ENCODE peak calls at places on chromosomes 4 and X, in eight cellular contexts. One of them, this sample, is unnamed.

GRCh38 chr4:139685180-139685579 is 19.6 kb downstream of the MGST2 start:
- DNase-seq in neuronal stem cell: no peak
- DNase-seq in Peyer's patch: no peak
- DNase-seq in CD4-positive, alpha-beta memory T cell: no peak
- DNase-seq in upper lobe of left lung: no peak
- DNase-seq in naive thymus-derived CD4-positive, alpha-beta T cell: no peak
- DNase-seq in tibial nerve: no peak
- DNase-seq in vagina: no peak
- DNase-seq in this sample: no peak

GRCh38 chrX:24168807-24169206 is 19.3 kb downstream of the ZFX start:
- DNase-seq in neuronal stem cell: no peak
- DNase-seq in Peyer's patch: no peak
- DNase-seq in CD4-positive, alpha-beta memory T cell: no peak
- DNase-seq in upper lobe of left lung: no peak
- DNase-seq in naive thymus-derived CD4-positive, alpha-beta T cell: no peak
- DNase-seq in tibial nerve: no peak
- DNase-seq in vagina: no peak
- DNase-seq in this sample: no peak

GRCh38 chr4:108683479-108683878 is 33.1 kb downstream of the OSTC start:
- DNase-seq in neuronal stem cell: no peak
- DNase-seq in Peyer's patch: no peak
- DNase-seq in CD4-positive, alpha-beta memory T cell: peak; percentile 8
- DNase-seq in upper lobe of left lung: no peak
- DNase-seq in naive thymus-derived CD4-positive, alpha-beta T cell: no peak
- DNase-seq in tibial nerve: peak; percentile 13
- DNase-seq in vagina: no peak
- DNase-seq in this sample: no peak

GRCh38 chr4:38237139-38237538 is 276.9 kb downstream of the PTTG2 start:
- DNase-seq in neuronal stem cell: no peak
- DNase-seq in Peyer's patch: no peak
- DNase-seq in CD4-positive, alpha-beta memory T cell: no peak
- DNase-seq in upper lobe of left lung: no peak
- DNase-seq in naive thymus-derived CD4-positive, alpha-beta T cell: no peak
- DNase-seq in tibial nerve: no peak
- DNase-seq in vagina: no peak
- DNase-seq in this sample: no peak

GRCh38 chr4:76624271-76624681 is 189.2 kb downstream of the SHROOM3 start:
- DNase-seq in neuronal stem cell: peak; percentile 26
- DNase-seq in Peyer's patch: no peak
- DNase-seq in CD4-positive, alpha-beta memory T cell: no peak
- DNase-seq in upper lobe of left lung: peak; percentile 36
- DNase-seq in naive thymus-derived CD4-positive, alpha-beta T cell: no peak
- DNase-seq in tibial nerve: peak; percentile 64
- DNase-seq in vagina: no peak
- DNase-seq in this sample: no peak

GRCh38 chrX:15761564-15762191 is 23.6 kb downstream of the CA5B start:
- DNase-seq in neuronal stem cell: peak; percentile 8
- DNase-seq in Peyer's patch: no peak
- DNase-seq in CD4-positive, alpha-beta memory T cell: peak; percentile 56
- DNase-seq in upper lobe of left lung: no peak
- DNase-seq in naive thymus-derived CD4-positive, alpha-beta T cell: no peak
- DNase-seq in tibial nerve: peak; percentile 11
- DNase-seq in vagina: no peak
- DNase-seq in this sample: peak; percentile 46

GRCh38 chr4:8163026-8163425 is 4.4 kb upstream of the ABLIM2 start:
- DNase-seq in neuronal stem cell: no peak
- DNase-seq in Peyer's patch: no peak
- DNase-seq in CD4-positive, alpha-beta memory T cell: no peak
- DNase-seq in upper lobe of left lung: no peak
- DNase-seq in naive thymus-derived CD4-positive, alpha-beta T cell: no peak
- DNase-seq in tibial nerve: no peak
- DNase-seq in vagina: no peak
- DNase-seq in this sample: no peak

GRCh38 chr4:147440442-147440841 is 40.5 kb upstream of the EDNRA start:
- DNase-seq in neuronal stem cell: no peak
- DNase-seq in Peyer's patch: no peak
- DNase-seq in CD4-positive, alpha-beta memory T cell: no peak
- DNase-seq in upper lobe of left lung: no peak
- DNase-seq in naive thymus-derived CD4-positive, alpha-beta T cell: no peak
- DNase-seq in tibial nerve: no peak
- DNase-seq in vagina: no peak
- DNase-seq in this sample: no peak

GRCh38 chr4:113026556-113026955 is 22.9 kb upstream of the ANK2 start:
- DNase-seq in neuronal stem cell: no peak
- DNase-seq in Peyer's patch: no peak
- DNase-seq in CD4-positive, alpha-beta memory T cell: no peak
- DNase-seq in upper lobe of left lung: no peak
- DNase-seq in naive thymus-derived CD4-positive, alpha-beta T cell: no peak
- DNase-seq in tibial nerve: no peak
- DNase-seq in vagina: no peak
- DNase-seq in this sample: no peak

GRCh38 chr4:25938251-25939186 is 24.5 kb downstream of the SMIM20 start:
- DNase-seq in neuronal stem cell: no peak
- DNase-seq in Peyer's patch: no peak
- DNase-seq in CD4-positive, alpha-beta memory T cell: no peak
- DNase-seq in upper lobe of left lung: peak; percentile 27
- DNase-seq in naive thymus-derived CD4-positive, alpha-beta T cell: no peak
- DNase-seq in tibial nerve: peak; percentile 65
- DNase-seq in vagina: no peak
- DNase-seq in this sample: no peak

GRCh38 chr4:94419549-94419948 is 32.2 kb upstream of the PDLIM5 start:
- DNase-seq in neuronal stem cell: no peak
- DNase-seq in Peyer's patch: no peak
- DNase-seq in CD4-positive, alpha-beta memory T cell: no peak
- DNase-seq in upper lobe of left lung: no peak
- DNase-seq in naive thymus-derived CD4-positive, alpha-beta T cell: no peak
- DNase-seq in tibial nerve: no peak
- DNase-seq in vagina: no peak
- DNase-seq in this sample: no peak

GRCh38 chr4:6360385-6360784 is 90.7 kb downstream of the WFS1 start:
- DNase-seq in neuronal stem cell: peak; percentile 35
- DNase-seq in Peyer's patch: no peak
- DNase-seq in CD4-positive, alpha-beta memory T cell: no peak
- DNase-seq in upper lobe of left lung: no peak
- DNase-seq in naive thymus-derived CD4-positive, alpha-beta T cell: no peak
- DNase-seq in tibial nerve: no peak
- DNase-seq in vagina: no peak
- DNase-seq in this sample: no peak

GRCh38 chrX:105658136-105658535 is 164.2 kb upstream of the NRK start:
- DNase-seq in neuronal stem cell: no peak
- DNase-seq in Peyer's patch: no peak
- DNase-seq in CD4-positive, alpha-beta memory T cell: no peak
- DNase-seq in upper lobe of left lung: no peak
- DNase-seq in naive thymus-derived CD4-positive, alpha-beta T cell: no peak
- DNase-seq in tibial nerve: no peak
- DNase-seq in vagina: no peak
- DNase-seq in this sample: no peak

GRCh38 chrX:46957299-46957698 is 45.1 kb downstream of the JADE3 start:
- DNase-seq in neuronal stem cell: no peak
- DNase-seq in Peyer's patch: no peak
- DNase-seq in CD4-positive, alpha-beta memory T cell: no peak
- DNase-seq in upper lobe of left lung: no peak
- DNase-seq in naive thymus-derived CD4-positive, alpha-beta T cell: no peak
- DNase-seq in tibial nerve: peak; percentile 10
- DNase-seq in vagina: no peak
- DNase-seq in this sample: no peak

GRCh38 chr4:21628116-21628515 is 320.5 kb downstream of the KCNIP4 start:
- DNase-seq in neuronal stem cell: no peak
- DNase-seq in Peyer's patch: no peak
- DNase-seq in CD4-positive, alpha-beta memory T cell: no peak
- DNase-seq in upper lobe of left lung: no peak
- DNase-seq in naive thymus-derived CD4-positive, alpha-beta T cell: no peak
- DNase-seq in tibial nerve: no peak
- DNase-seq in vagina: no peak
- DNase-seq in this sample: no peak

GRCh38 chrX:57821703-57822375 is 88.4 kb downstream of the ZXDA start:
- DNase-seq in neuronal stem cell: peak; percentile 11
- DNase-seq in Peyer's patch: no peak
- DNase-seq in CD4-positive, alpha-beta memory T cell: peak; percentile 54
- DNase-seq in upper lobe of left lung: no peak
- DNase-seq in naive thymus-derived CD4-positive, alpha-beta T cell: no peak
- DNase-seq in tibial nerve: peak; percentile 41
- DNase-seq in vagina: no peak
- DNase-seq in this sample: peak; percentile 6

GRCh38 chrX:30992381-30992904 is 79.4 kb downstream of the FTHL17 start:
- DNase-seq in neuronal stem cell: no peak
- DNase-seq in Peyer's patch: no peak
- DNase-seq in CD4-positive, alpha-beta memory T cell: peak; percentile 9
- DNase-seq in upper lobe of left lung: no peak
- DNase-seq in naive thymus-derived CD4-positive, alpha-beta T cell: no peak
- DNase-seq in tibial nerve: no peak
- DNase-seq in vagina: no peak
- DNase-seq in this sample: no peak

GRCh38 chrX:78693547-78693946 is 34.4 kb upstream of the RTL3 start:
- DNase-seq in neuronal stem cell: no peak
- DNase-seq in Peyer's patch: no peak
- DNase-seq in CD4-positive, alpha-beta memory T cell: no peak
- DNase-seq in upper lobe of left lung: no peak
- DNase-seq in naive thymus-derived CD4-positive, alpha-beta T cell: no peak
- DNase-seq in tibial nerve: no peak
- DNase-seq in vagina: no peak
- DNase-seq in this sample: no peak

GRCh38 chrX:24148118-24148517 is 1.4 kb upstream of the ZFX start:
- DNase-seq in neuronal stem cell: no peak
- DNase-seq in Peyer's patch: no peak
- DNase-seq in CD4-positive, alpha-beta memory T cell: peak; percentile 31
- DNase-seq in upper lobe of left lung: no peak
- DNase-seq in naive thymus-derived CD4-positive, alpha-beta T cell: no peak
- DNase-seq in tibial nerve: no peak
- DNase-seq in vagina: no peak
- DNase-seq in this sample: no peak

DNA sequence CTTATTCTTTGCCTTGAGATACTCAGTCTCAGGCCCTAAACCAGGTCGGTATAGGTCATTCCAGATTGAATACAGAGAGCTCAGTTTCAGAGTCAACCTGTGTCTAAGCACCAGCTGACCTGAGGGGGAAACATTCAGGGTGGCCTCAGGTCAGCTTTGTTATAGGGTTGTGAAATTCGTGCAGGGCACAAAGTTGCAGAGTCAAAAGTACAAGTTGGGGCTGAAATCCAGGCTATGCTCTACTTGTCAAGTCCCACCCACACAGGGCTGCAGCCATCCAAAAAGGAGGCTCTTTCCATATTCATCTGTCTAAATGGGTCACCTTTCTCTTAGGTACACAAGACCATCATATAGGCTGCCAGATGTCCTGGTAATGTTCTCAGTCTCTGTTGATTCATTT is 89.7 kb downstream of the ITIH6 start:
- DNase-seq in neuronal stem cell: no peak
- DNase-seq in Peyer's patch: no peak
- DNase-seq in CD4-positive, alpha-beta memory T cell: no peak
- DNase-seq in upper lobe of left lung: no peak
- DNase-seq in naive thymus-derived CD4-positive, alpha-beta T cell: no peak
- DNase-seq in tibial nerve: no peak
- DNase-seq in vagina: no peak
- DNase-seq in this sample: no peak
- H3K27me3 ChIP-seq in neuronal stem cell: peaks cover 12% of the 10 kb centered on the region
- H3K27me3 ChIP-seq in Peyer's patch: no peaks in the 10 kb centered on the region
- H3K27me3 ChIP-seq in CD4-positive, alpha-beta memory T cell: no peaks in the 10 kb centered on the region
- H3K27me3 ChIP-seq in upper lobe of left lung: no peaks in the 10 kb centered on the region
- H3K27me3 ChIP-seq in naive thymus-derived CD4-positive, alpha-beta T cell: no peaks in the 10 kb centered on the region
- H3K27me3 ChIP-seq in tibial nerve: no peaks in the 10 kb centered on the region
- H3K27me3 ChIP-seq in vagina: no peaks in the 10 kb centered on the region
- H3K27me3 ChIP-seq in this sample: no peaks in the 10 kb centered on the region

GRCh38 chr4:23887989-23888388 is 1.9 kb downstream of the PPARGC1A start:
- DNase-seq in neuronal stem cell: no peak
- DNase-seq in Peyer's patch: no peak
- DNase-seq in CD4-positive, alpha-beta memory T cell: no peak
- DNase-seq in upper lobe of left lung: no peak
- DNase-seq in naive thymus-derived CD4-positive, alpha-beta T cell: no peak
- DNase-seq in tibial nerve: no peak
- DNase-seq in vagina: no peak
- DNase-seq in this sample: no peak
- H3K4me3 ChIP-seq in neuronal stem cell: no peak overlapping the region
- H3K4me3 ChIP-seq in Peyer's patch: peak overlapping the region; percentile 31
- H3K4me3 ChIP-seq in CD4-positive, alpha-beta memory T cell: no peak overlapping the region
- H3K4me3 ChIP-seq in upper lobe of left lung: peak overlapping the region; percentile 54
- H3K4me3 ChIP-seq in naive thymus-derived CD4-positive, alpha-beta T cell: no peak overlapping the region
- H3K4me3 ChIP-seq in tibial nerve: peak overlapping the region; percentile 52
- H3K4me3 ChIP-seq in vagina: peak overlapping the region; percentile 49
- H3K4me3 ChIP-seq in this sample: no peak overlapping the region

GRCh38 chrX:70500826-70501225 is 56.2 kb downstream of the DLG3 start:
- DNase-seq in neuronal stem cell: no peak
- DNase-seq in Peyer's patch: no peak
- DNase-seq in CD4-positive, alpha-beta memory T cell: no peak
- DNase-seq in upper lobe of left lung: no peak
- DNase-seq in naive thymus-derived CD4-positive, alpha-beta T cell: no peak
- DNase-seq in tibial nerve: no peak
- DNase-seq in vagina: no peak
- DNase-seq in this sample: no peak

GRCh38 chrX:70497026-70497425 is 52.4 kb downstream of the DLG3 start:
- DNase-seq in neuronal stem cell: no peak
- DNase-seq in Peyer's patch: no peak
- DNase-seq in CD4-positive, alpha-beta memory T cell: no peak
- DNase-seq in upper lobe of left lung: no peak
- DNase-seq in naive thymus-derived CD4-positive, alpha-beta T cell: no peak
- DNase-seq in tibial nerve: no peak
- DNase-seq in vagina: no peak
- DNase-seq in this sample: no peak

GRCh38 chrX:70494441-70494840 is 49.8 kb downstream of the DLG3 start:
- DNase-seq in neuronal stem cell: no peak
- DNase-seq in Peyer's patch: no peak
- DNase-seq in CD4-positive, alpha-beta memory T cell: no peak
- DNase-seq in upper lobe of left lung: no peak
- DNase-seq in naive thymus-derived CD4-positive, alpha-beta T cell: no peak
- DNase-seq in tibial nerve: no peak
- DNase-seq in vagina: no peak
- DNase-seq in this sample: no peak

GRCh38 chrX:70498129-70498528 is 53.5 kb downstream of the DLG3 start:
- DNase-seq in neuronal stem cell: no peak
- DNase-seq in Peyer's patch: no peak
- DNase-seq in CD4-positive, alpha-beta memory T cell: no peak
- DNase-seq in upper lobe of left lung: no peak
- DNase-seq in naive thymus-derived CD4-positive, alpha-beta T cell: no peak
- DNase-seq in tibial nerve: no peak
- DNase-seq in vagina: no peak
- DNase-seq in this sample: no peak

GRCh38 chrX:70496491-70496890 is 51.9 kb downstream of the DLG3 start:
- DNase-seq in neuronal stem cell: no peak
- DNase-seq in Peyer's patch: no peak
- DNase-seq in CD4-positive, alpha-beta memory T cell: no peak
- DNase-seq in upper lobe of left lung: no peak
- DNase-seq in naive thymus-derived CD4-positive, alpha-beta T cell: no peak
- DNase-seq in tibial nerve: no peak
- DNase-seq in vagina: no peak
- DNase-seq in this sample: no peak
- H3K9me3 ChIP-seq in neuronal stem cell: no peaks in the 10 kb centered on the region
- H3K9me3 ChIP-seq in Peyer's patch: no peaks in the 10 kb centered on the region
- H3K9me3 ChIP-seq in CD4-positive, alpha-beta memory T cell: no peaks in the 10 kb centered on the region
- H3K9me3 ChIP-seq in upper lobe of left lung: no peaks in the 10 kb centered on the region
- H3K9me3 ChIP-seq in naive thymus-derived CD4-positive, alpha-beta T cell: no peaks in the 10 kb centered on the region
- H3K9me3 ChIP-seq in tibial nerve: no peaks in the 10 kb centered on the region
- H3K9me3 ChIP-seq in vagina: no peaks in the 10 kb centered on the region
- H3K9me3 ChIP-seq in this sample: no peaks in the 10 kb centered on the region

DNA sequence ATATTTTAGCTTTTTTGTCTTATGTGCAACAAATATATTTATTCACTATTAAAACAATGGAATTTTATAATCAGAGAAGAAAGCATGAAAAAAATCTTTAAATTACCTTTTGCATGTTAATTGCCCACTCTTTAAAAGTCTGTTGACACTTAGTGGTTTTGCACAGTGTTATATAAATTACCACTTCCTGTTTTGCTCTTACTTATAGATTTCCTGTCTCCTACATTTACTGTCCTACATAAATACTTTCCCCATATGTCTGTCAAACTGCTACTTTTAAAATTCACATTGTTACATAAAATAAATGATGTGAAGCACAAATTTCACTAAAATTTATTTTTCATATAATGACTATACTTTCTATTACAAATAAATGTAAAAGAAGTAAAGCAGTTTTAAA is 161.1 kb upstream of the NDST4 start:
- DNase-seq in neuronal stem cell: no peak
- DNase-seq in Peyer's patch: no peak
- DNase-seq in CD4-positive, alpha-beta memory T cell: peak; percentile 26
- DNase-seq in upper lobe of left lung: no peak
- DNase-seq in naive thymus-derived CD4-positive, alpha-beta T cell: no peak
- DNase-seq in tibial nerve: no peak
- DNase-seq in vagina: no peak
- DNase-seq in this sample: no peak
- H3K27me3 ChIP-seq in neuronal stem cell: no peaks in the 10 kb centered on the region
- H3K27me3 ChIP-seq in Peyer's patch: no peaks in the 10 kb centered on the region
- H3K27me3 ChIP-seq in CD4-positive, alpha-beta memory T cell: no peaks in the 10 kb centered on the region
- H3K27me3 ChIP-seq in upper lobe of left lung: no peaks in the 10 kb centered on the region
- H3K27me3 ChIP-seq in naive thymus-derived CD4-positive, alpha-beta T cell: no peaks in the 10 kb centered on the region
- H3K27me3 ChIP-seq in tibial nerve: no peaks in the 10 kb centered on the region
- H3K27me3 ChIP-seq in vagina: no peaks in the 10 kb centered on the region
- H3K27me3 ChIP-seq in this sample: no peaks in the 10 kb centered on the region